ENCODE peak calls at places on chromosomes 16 and 17, in five cellular contexts. Z is A549, C is endothelial cell of umbilical vein, X is HepG2, A is GM12878. W is an unnamed sample.

GRCh38 chr17:76791053-76791980 is 53.4 kb downstream of the MFSD11 start:
- DNase-seq in Z (peak), C (peak), X (peak), A (peak), W (peak)

GRCh38 chr16:3789375-3790067 is 72.2 kb upstream of the TRAP1 start:
- DNase-seq in Z (no peak), C (no peak), X (no peak), A (peak), W (peak)

GRCh38 chr17:78316867-78317816 is 42.7 kb downstream of the SOCS3 start:
- DNase-seq in Z (peak), C (no peak), X (peak), A (peak), W (peak)

GRCh38 chr17:27296427-27296979 is 2.6 kb downstream of the WSB1 start:
- DNase-seq in Z (peak), C (peak), X (no peak), A (no peak), W (peak)

GRCh38 chr17:81601525-81602120 is 35.3 kb downstream of the NPLOC4 start:
- DNase-seq in Z (peak), C (peak), X (peak), A (peak), W (peak)

GRCh38 chr16:11687606-11688519 is 19.6 kb downstream of the SNN start:
- DNase-seq in Z (no peak), C (no peak), X (no peak), A (no peak), W (no peak)

GRCh38 chr17:28612936-28613872 is 781 bp downstream of the RSKR start:
- DNase-seq in Z (peak), C (peak), X (peak), A (no peak), W (peak)

GRCh38 chr16:75433732-75434413 is 570 bp upstream of the CFDP1 start:
- DNase-seq in Z (peak), C (peak), X (peak), A (no peak), W (peak)

GRCh38 chr17:60006160-60006559 is 41.6 kb upstream of the RNFT1 start:
- DNase-seq in Z (no peak), C (no peak), X (no peak), A (no peak), W (no peak)

GRCh38 chr17:74796211-74796610 is 20.1 kb upstream of the NAT9 start:
- DNase-seq in Z (no peak), C (no peak), X (no peak), A (no peak), W (no peak)

GRCh38 chr16:4319454-4319853 is 3.6 kb downstream of the GLIS2 start:
- DNase-seq in Z (no peak), C (no peak), X (no peak), A (no peak), W (peak)

GRCh38 chr16:26598061-26598460 is 468.7 kb upstream of the C16orf82 start:
- DNase-seq in Z (no peak), C (no peak), X (no peak), A (no peak), W (peak)

DNA sequence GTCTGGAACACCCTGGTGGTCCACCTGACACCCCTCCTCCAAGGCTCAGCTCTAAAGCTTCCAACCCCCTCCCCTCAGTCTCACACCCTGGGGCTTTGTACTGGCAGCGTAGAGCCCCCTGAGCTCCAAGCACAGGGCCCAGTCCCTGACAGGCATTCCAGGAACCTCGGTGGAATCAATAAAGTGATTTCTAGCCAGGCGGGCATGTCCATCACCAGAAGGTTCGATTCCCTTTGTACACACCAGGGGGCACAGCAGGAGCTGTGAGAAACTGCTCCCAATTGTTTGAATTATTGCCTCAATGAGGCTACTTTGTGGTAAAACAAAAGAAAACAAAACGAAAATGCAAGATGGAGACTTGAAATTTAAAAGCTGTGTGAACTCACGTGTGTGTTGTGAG is 51.8 kb downstream of the SMPD3 start:
- DNase-seq in Z (peak), C (peak), X (peak), A (no peak), W (peak)
- TF ChIP-seq MAX in Z (no peak), C (no peak), X (no peak), A (no peak), W (no peak)

GRCh38 chr17:50173335-50173941 is 7.6 kb downstream of the SGCA start:
- DNase-seq in Z (no peak), C (peak), X (no peak), A (no peak), W (no peak)
- TF ChIP-seq POLR2A in Z (no peak), C (no peak), X (no peak), A (no peak), W (no peak)

DNA sequence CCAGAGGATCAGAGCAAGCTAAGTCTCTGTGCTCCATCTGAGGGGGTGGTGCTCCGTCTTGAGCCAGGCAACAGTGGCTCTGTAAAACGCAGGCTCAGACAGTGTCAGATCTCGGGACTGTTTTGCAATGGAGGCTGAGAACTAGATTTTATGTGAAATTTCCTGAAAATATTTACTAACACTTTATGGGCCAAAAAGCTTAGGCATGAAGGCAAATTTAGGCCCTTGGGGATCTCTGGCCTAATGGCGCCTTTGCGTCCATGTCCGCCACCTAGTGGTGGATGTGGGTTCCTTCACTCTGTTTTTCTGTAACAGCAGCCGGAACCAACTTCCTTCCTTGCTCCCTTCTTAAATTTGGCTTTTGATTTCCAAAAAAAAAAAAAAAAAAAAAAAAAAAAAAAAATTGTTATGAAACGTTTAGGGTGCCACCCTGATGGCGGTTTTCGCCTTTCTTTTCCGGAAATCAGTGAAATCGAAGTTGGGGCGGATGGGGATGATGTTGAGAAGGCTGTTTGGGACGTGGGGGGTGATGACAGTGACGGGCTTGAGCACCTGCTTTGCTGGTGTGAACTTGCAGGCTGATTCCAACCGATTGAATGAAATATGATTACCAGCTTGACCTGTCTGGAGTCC is 14.0 kb upstream of the ELAC2 start:
- DNase-seq in Z (peak), C (peak), X (peak), A (no peak), W (peak)
- TF ChIP-seq MYC in Z (no peak), C (no peak), X (no peak), A (no peak), W (no peak)

GRCh38 chr17:71934520-71934919 is 186.3 kb upstream of the SOX9 start:
- DNase-seq in Z (no peak), C (no peak), X (no peak), A (no peak), W (no peak)

GRCh38 chr17:71938340-71939010 is 182.3 kb upstream of the SOX9 start:
- DNase-seq in Z (no peak), C (no peak), X (no peak), A (no peak), W (no peak)

GRCh38 chr17:71937914-71938313 is 182.9 kb upstream of the SOX9 start:
- DNase-seq in Z (no peak), C (no peak), X (no peak), A (no peak), W (no peak)

GRCh38 chr17:71936977-71937376 is 183.8 kb upstream of the SOX9 start:
- DNase-seq in Z (no peak), C (no peak), X (no peak), A (no peak), W (no peak)

GRCh38 chr17:71933306-71933705 is 187.5 kb upstream of the SOX9 start:
- DNase-seq in Z (no peak), C (no peak), X (no peak), A (no peak), W (no peak)
- TF ChIP-seq MAX in Z (no peak), C (no peak), X (no peak), A (no peak), W (no peak)

GRCh38 chr17:40514013-40514875 is 12.8 kb upstream of the TNS4 start:
- DNase-seq in Z (no peak), C (no peak), X (no peak), A (no peak), W (no peak)

GRCh38 chr17:40511667-40512221 is 10.3 kb upstream of the TNS4 start:
- DNase-seq in Z (no peak), C (no peak), X (no peak), A (no peak), W (no peak)

GRCh38 chr17:40509626-40510327 is 8.4 kb upstream of the TNS4 start:
- DNase-seq in Z (no peak), C (no peak), X (no peak), A (no peak), W (no peak)

GRCh38 chr17:40510328-40510648 is 8.9 kb upstream of the TNS4 start:
- DNase-seq in Z (peak), C (no peak), X (peak), A (no peak), W (no peak)

DNA sequence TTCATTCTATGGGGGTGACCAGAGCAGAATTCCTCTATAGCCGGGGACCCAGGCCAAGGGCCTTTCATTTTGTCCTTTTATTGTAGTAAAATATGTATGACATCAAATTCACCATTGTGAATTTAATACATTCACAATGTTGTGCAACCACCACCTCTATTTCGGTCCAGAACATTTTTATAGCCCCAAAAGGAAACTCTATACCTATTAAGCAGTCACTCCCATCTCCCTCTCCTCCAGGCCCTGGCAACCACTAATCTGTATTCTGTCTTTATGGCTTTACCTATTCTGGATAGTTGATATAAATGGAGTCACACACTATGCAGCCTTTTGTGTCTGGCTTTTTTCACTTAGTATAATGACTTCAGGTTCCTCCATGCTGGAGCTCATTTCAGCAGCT is 9.7 kb upstream of the TNS4 start:
- DNase-seq in Z (no peak), C (no peak), X (no peak), A (no peak), W (no peak)
- TF ChIP-seq POLR2A in Z (no peak), C (no peak), X (no peak), A (no peak), W (no peak)

W was measured in NB4.